ENCODE peak calls at places on chromosomes 13 and 19, in ten cellular contexts. W is CD4-positive, CD25-positive, alpha-beta regulatory T cell; X is pancreas; A is IMR-90; B is prostate gland; U is osteoblast; C is CD8-positive, alpha-beta memory T cell; E is trophoblast cell; O is breast epithelium; G is heart left ventricle. N is an unnamed sample. For H3K36me3 and H3K4me1, the result is how much of the 10 kb centered on the place peaks cover.

GRCh38 chr13:51698352-51698751 is 105.6 kb downstream of the DHRS12 start:
- DNase-seq in C (no peak), W (no peak), X (no peak), E (no peak), G (no peak), A (no peak), O (no peak), U (no peak), B (no peak), N (no peak)

GRCh38 chr19:4911314-4911713 is 2.0 kb downstream of the UHRF1 start:
- DNase-seq in E (no peak), C (no peak), U (peak), A (peak), W (no peak), X (no peak), B (no peak), G (no peak), O (no peak), N (no peak)

GRCh38 chr19:8000298-8001038 is 5.0 kb downstream of the ELAVL1 start:
- DNase-seq in G (no peak), C (no peak), O (no peak), W (no peak), B (no peak), A (no peak), X (no peak), E (no peak), U (no peak), N (no peak)

GRCh38 chr19:7397687-7398086 is 49.0 kb downstream of the ARHGEF18 start:
- DNase-seq in C (no peak), B (no peak), U (peak), A (peak), X (no peak), E (peak), W (no peak), G (no peak), O (no peak), N (no peak)

GRCh38 chr13:47708386-47708785 is 292.7 kb downstream of the SUCLA2 start:
- DNase-seq in B (no peak), A (peak), G (no peak), W (no peak), U (peak), O (no peak), E (peak), X (no peak), C (no peak), N (peak)

GRCh38 chr19:35236638-35237400 is 8.3 kb upstream of the FAM187B start:
- DNase-seq in U (no peak), A (no peak), W (no peak), G (no peak), E (no peak), X (no peak), C (no peak), O (no peak), B (no peak), N (no peak)

GRCh38 chr19:47047931-47048399 is 459 bp downstream of the TMEM160 start:
- DNase-seq in U (peak), X (peak), A (peak), E (peak), G (peak), W (peak), C (peak), O (peak), B (peak), N (peak)

GRCh38 chr13:29830000-29830399 is 20.4 kb downstream of the UBL3 start:
- DNase-seq in B (no peak), X (no peak), E (no peak), G (no peak), C (no peak), O (no peak), A (no peak), U (peak), W (no peak), N (no peak)

GRCh38 chr19:55443045-55443823 is at the start of gene SHISA7:
- DNase-seq in B (no peak), E (no peak), O (no peak), X (no peak), G (no peak), U (peak), W (no peak), A (no peak), C (no peak), N (no peak)

GRCh38 chr13:44732503-44733098 is 156.5 kb upstream of the TSC22D1 start:
- DNase-seq in G (no peak), U (no peak), X (no peak), B (no peak), C (no peak), W (no peak), E (peak), A (no peak), O (no peak), N (peak)

GRCh38 chr19:15280048-15280725 is 47.9 kb upstream of the EPHX3 start:
- DNase-seq in U (no peak), W (no peak), C (no peak), B (no peak), O (no peak), A (peak), E (peak), G (no peak), X (no peak), N (no peak)

GRCh38 chr19:55228403-55229031 is at the start of gene TMEM86B:
- DNase-seq in U (peak), A (no peak), X (peak), O (no peak), W (no peak), G (no peak), B (no peak), C (no peak), E (no peak), N (no peak)

GRCh38 chr13:28817204-28817603 is 2.9 kb upstream of the MTUS2 start:
- DNase-seq in U (peak), B (no peak), G (no peak), O (no peak), E (no peak), W (no peak), X (no peak), A (no peak), C (no peak), N (no peak)

GRCh38 chr19:6393074-6393981 is at the start of gene GTF2F1:
- DNase-seq in B (peak), C (peak), U (peak), A (peak), G (peak), W (peak), X (peak), E (peak), O (peak), N (peak)

GRCh38 chr19:4368128-4368820 is 24.9 kb downstream of the MPND start:
- DNase-seq in X (peak), B (no peak), A (peak), W (no peak), G (no peak), C (no peak), O (no peak), U (peak), E (no peak), N (no peak)

GRCh38 chr13:57634829-57635165 is 3.3 kb downstream of the PCDH17 start:
- DNase-seq in A (no peak), G (peak), E (no peak), O (no peak), X (peak), C (no peak), W (no peak), U (no peak), B (no peak), N (no peak)

GRCh38 chr13:48542138-48542537 is 9.3 kb upstream of the RCBTB2 start:
- DNase-seq in X (no peak), G (no peak), B (no peak), C (no peak), A (no peak), E (no peak), W (no peak), O (no peak), U (no peak), N (no peak)

GRCh38 chr13:110379905-110380341 is 72.8 kb downstream of the COL4A2 start:
- DNase-seq in E (peak), W (no peak), O (no peak), G (no peak), U (peak), C (no peak), B (no peak), A (peak), X (no peak), N (peak)

GRCh38 chr19:43498233-43498830 is 6.2 kb downstream of the PHLDB3 start:
- DNase-seq in C (no peak), E (no peak), B (no peak), O (no peak), X (no peak), A (no peak), G (peak), W (no peak), U (no peak), N (no peak)

GRCh38 chr19:10168386-10168948 is 26.3 kb downstream of the DNMT1 start:
- DNase-seq in E (no peak), G (no peak), A (peak), X (no peak), B (no peak), O (no peak), C (no peak), W (no peak), U (peak), N (no peak)

GRCh38 chr13:85652536-85652935 is 146.7 kb downstream of the SLITRK6 start:
- DNase-seq in W (no peak), O (no peak), A (no peak), E (no peak), G (no peak), B (no peak), C (no peak), X (no peak), U (no peak), N (no peak)

GRCh38 chr13:109904218-109904617 is 117.8 kb upstream of the IRS2 start:
- DNase-seq in U (no peak), X (no peak), O (no peak), G (no peak), C (no peak), W (no peak), E (peak), A (no peak), B (no peak), N (no peak)

GRCh38 chr13:22482496-22483000 is 698.2 kb upstream of the SGCG start:
- DNase-seq in C (no peak), B (no peak), A (no peak), O (no peak), U (no peak), G (no peak), X (no peak), W (no peak), E (no peak), N (no peak)

GRCh38 chr19:31280266-31281006 is 68.8 kb downstream of the TSHZ3 start:
- DNase-seq in E (no peak), U (no peak), G (no peak), B (no peak), O (no peak), A (no peak), C (no peak), W (no peak), X (no peak), N (no peak)

GRCh38 chr19:48405850-48406249 is 12.4 kb downstream of the GRIN2D start:
- DNase-seq in W (no peak), O (no peak), G (no peak), E (no peak), C (no peak), B (no peak), A (peak), U (no peak), X (no peak), N (no peak)

DNA sequence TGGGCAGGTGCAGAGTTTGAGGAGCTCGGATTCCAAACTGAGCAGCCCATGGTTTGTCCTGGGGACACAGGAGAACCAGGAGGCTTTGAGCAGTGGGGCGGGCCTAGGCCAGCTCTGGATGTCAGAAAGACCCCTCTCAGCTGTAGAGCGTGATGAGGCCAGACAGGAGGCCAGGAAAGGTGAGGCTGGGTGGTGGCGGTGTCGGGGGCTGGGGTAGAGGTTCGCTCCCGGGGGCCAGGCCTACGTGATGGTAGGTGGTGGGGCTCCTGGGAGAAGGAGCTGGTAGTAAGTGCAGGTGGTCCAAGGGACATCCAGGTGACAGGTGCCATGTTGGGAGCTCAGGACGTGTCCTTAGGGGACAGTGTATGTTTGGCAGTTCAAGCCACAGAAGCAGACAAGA is 13.5 kb upstream of the PTOV1 start:
- DNase-seq in E (no peak), B (no peak), X (no peak), C (no peak), O (no peak), U (no peak), G (no peak), A (no peak), W (no peak), N (no peak)
- H3K36me3 ChIP-seq in E (half or more), B (under half), X (under half), C (under half), O (under half), U (half or more), G (half or more), A (half or more), W (half or more), N (under half)

GRCh38 chr19:17680235-17680722 is 7.9 kb downstream of the UNC13A start:
- DNase-seq in U (peak), O (peak), E (peak), W (peak), C (peak), B (no peak), G (peak), X (peak), A (peak), N (peak)
- H3K4me1 ChIP-seq in U (under half), O (under half), E (under half), W (under half), C (under half), B (under half), G (under half), X (under half), A (under half), N (under half)

DNA sequence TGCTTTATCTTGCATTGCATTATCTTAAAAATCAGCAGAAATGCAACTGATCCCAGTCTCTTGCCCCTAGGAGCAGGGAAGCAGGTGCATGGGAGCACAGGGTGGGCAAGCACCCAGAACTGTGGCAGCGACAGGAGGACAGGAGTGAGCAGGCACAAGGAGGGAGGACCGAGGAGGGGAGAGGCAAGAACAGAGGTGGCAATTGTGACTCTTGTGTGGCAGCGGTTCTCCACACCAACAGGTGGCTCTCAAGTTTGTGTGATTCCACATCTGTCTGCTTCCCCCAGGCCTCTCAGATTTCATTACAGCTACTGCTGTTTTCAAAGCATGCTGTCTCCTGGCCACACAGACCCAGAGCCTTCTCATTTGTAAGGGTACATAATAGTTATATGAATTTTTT is 108.6 kb downstream of the STK24 start:
- DNase-seq in W (no peak), O (no peak), A (no peak), C (no peak), G (no peak), B (no peak), X (no peak), E (no peak), U (peak), N (peak)
- H3K36me3 ChIP-seq in W (half or more), O (under half), A (under half), C (under half), G (half or more), B (under half), X (under half), E (under half), U (half or more), N (under half)

GRCh38 chr19:44615529-44616247 is 2.3 kb downstream of the IGSF23 start:
- DNase-seq in C (no peak), A (no peak), B (no peak), O (no peak), X (no peak), U (no peak), G (no peak), W (no peak), E (no peak), N (no peak)

GRCh38 chr19:44621367-44621766 is 8.0 kb downstream of the IGSF23 start:
- DNase-seq in U (no peak), G (no peak), A (no peak), W (no peak), C (no peak), O (no peak), X (no peak), E (no peak), B (no peak), N (no peak)

GRCh38 chr19:44617481-44617880 is 4.1 kb downstream of the IGSF23 start:
- DNase-seq in C (no peak), G (no peak), A (no peak), E (no peak), O (no peak), U (no peak), X (no peak), W (no peak), B (no peak), N (no peak)

GRCh38 chr19:44620667-44621066 is 7.3 kb downstream of the IGSF23 start:
- DNase-seq in X (no peak), O (no peak), B (no peak), U (no peak), G (no peak), E (no peak), C (no peak), W (no peak), A (peak), N (no peak)

DNA sequence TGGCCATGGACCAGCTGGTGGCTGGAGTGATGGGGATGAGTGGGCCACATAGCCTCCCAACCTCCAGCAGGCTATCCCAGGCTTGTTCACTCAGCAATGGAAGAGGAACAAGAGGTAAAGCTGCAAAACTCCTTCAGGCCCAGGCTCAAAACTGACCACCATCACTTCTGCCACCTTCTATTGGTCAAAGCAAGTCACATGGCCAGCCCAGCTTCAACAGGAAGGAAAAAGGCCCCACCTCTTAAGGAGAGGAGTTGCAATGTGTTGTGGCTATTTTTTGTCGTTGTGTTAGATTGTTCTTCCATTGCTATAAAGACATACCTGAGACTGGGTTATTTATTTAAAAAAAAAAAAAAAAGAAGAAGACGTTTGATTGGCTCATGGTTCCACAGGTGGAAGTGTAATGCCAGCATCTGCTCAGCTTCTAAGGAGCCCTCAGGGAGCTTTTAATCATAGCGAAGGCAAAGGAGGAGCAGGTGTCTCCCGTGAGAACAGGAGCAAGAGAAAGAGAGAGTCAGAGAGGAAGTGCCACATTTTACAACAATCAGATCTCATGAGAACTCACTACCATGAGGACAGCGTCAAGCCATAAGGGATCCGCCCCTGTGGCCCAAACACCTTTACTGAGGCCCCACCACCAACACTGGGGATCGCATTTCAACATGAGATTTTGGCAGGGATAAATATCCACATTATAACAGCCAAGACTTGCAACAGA is 5.4 kb downstream of the IGSF23 start:
- DNase-seq in X (no peak), C (no peak), G (no peak), E (no peak), U (no peak), O (no peak), W (no peak), A (no peak), B (no peak), N (no peak)
- H3K4me1 ChIP-seq in X (under half), C (under half), G (under half), E (under half), U (under half), O (under half), W (under half), A (under half), B (under half), N (under half)

N was measured in cardiac muscle cell.